ENCODE peak calls at places on chromosomes 16 and 17, in five cellular contexts. One of them, this sample, is unnamed.

GRCh38 chr17:43701318-43701743 is 39.6 kb upstream of the MEOX1 start:
- DNase-seq in SK-N-SH: no peak
- DNase-seq in GM12878: peak; percentile 45
- DNase-seq in K562: no peak
- DNase-seq in HepG2: no peak
- DNase-seq in this sample: no peak

GRCh38 chr16:10668322-10669045 is 26.2 kb downstream of the TEKT5 start:
- DNase-seq in HepG2: peak; percentile 64
- DNase-seq in K562: peak; percentile 18
- DNase-seq in GM12878: no peak
- DNase-seq in SK-N-SH: peak; percentile 69
- DNase-seq in this sample: peak; percentile 50

GRCh38 chr17:56845934-56846333 is 12.0 kb downstream of the DGKE start:
- DNase-seq in HepG2: no peak
- DNase-seq in SK-N-SH: no peak
- DNase-seq in K562: no peak
- DNase-seq in GM12878: no peak
- DNase-seq in this sample: no peak

GRCh38 chr16:80150978-80151705 is 389.7 kb upstream of the DYNLRB2 start:
- DNase-seq in GM12878: no peak
- DNase-seq in SK-N-SH: no peak
- DNase-seq in K562: no peak
- DNase-seq in HepG2: no peak
- DNase-seq in this sample: no peak

GRCh38 chr17:43702636-43703035 is 40.9 kb upstream of the MEOX1 start:
- DNase-seq in HepG2: peak; percentile 65
- DNase-seq in GM12878: no peak
- DNase-seq in K562: peak; percentile 59
- DNase-seq in SK-N-SH: peak; percentile 63
- DNase-seq in this sample: peak; percentile 56

GRCh38 chr16:66660422-66661209 is 35.9 kb downstream of the CMTM4 start:
- DNase-seq in GM12878: no peak
- DNase-seq in HepG2: peak; percentile 84
- DNase-seq in SK-N-SH: peak; percentile 72
- DNase-seq in K562: peak; percentile 92
- DNase-seq in this sample: peak; percentile 67

GRCh38 chr17:74756891-74757290 is 8.5 kb downstream of the NHERF1 start:
- DNase-seq in K562: no peak
- DNase-seq in GM12878: no peak
- DNase-seq in HepG2: no peak
- DNase-seq in SK-N-SH: no peak
- DNase-seq in this sample: no peak

GRCh38 chr17:47707884-47708283 is 13.9 kb downstream of the TBKBP1 start:
- DNase-seq in K562: no peak
- DNase-seq in HepG2: no peak
- DNase-seq in SK-N-SH: no peak
- DNase-seq in GM12878: no peak
- DNase-seq in this sample: no peak

GRCh38 chr16:64144612-64145011 is 977.3 kb downstream of the CDH11 start:
- DNase-seq in K562: no peak
- DNase-seq in SK-N-SH: no peak
- DNase-seq in HepG2: no peak
- DNase-seq in GM12878: no peak
- DNase-seq in this sample: no peak

GRCh38 chr16:78926723-78927200 is 673.8 kb downstream of the MAF start:
- DNase-seq in GM12878: no peak
- DNase-seq in K562: no peak
- DNase-seq in SK-N-SH: no peak
- DNase-seq in HepG2: no peak
- DNase-seq in this sample: no peak

GRCh38 chr16:20944861-20945390 is 44.4 kb downstream of the LYRM1 start:
- DNase-seq in K562: peak; percentile 83
- DNase-seq in HepG2: peak; percentile 35
- DNase-seq in SK-N-SH: no peak
- DNase-seq in GM12878: no peak
- DNase-seq in this sample: no peak

GRCh38 chr17:32801641-32802040 is 75.3 kb downstream of the MYO1D start:
- DNase-seq in GM12878: no peak
- DNase-seq in K562: no peak
- DNase-seq in SK-N-SH: no peak
- DNase-seq in HepG2: no peak
- DNase-seq in this sample: no peak

GRCh38 chr17:54902611-54903010 is 2.0 kb downstream of the TOM1L1 start:
- DNase-seq in SK-N-SH: peak; percentile 31
- DNase-seq in GM12878: no peak
- DNase-seq in HepG2: no peak
- DNase-seq in K562: no peak
- DNase-seq in this sample: no peak

GRCh38 chr16:78122774-78123315 is 23.4 kb downstream of the WWOX start:
- DNase-seq in GM12878: no peak
- DNase-seq in K562: peak; percentile 37
- DNase-seq in SK-N-SH: peak; percentile 56
- DNase-seq in HepG2: peak; percentile 75
- DNase-seq in this sample: peak; percentile 41

GRCh38 chr17:5237541-5238016 is 2.9 kb upstream of the SCIMP start:
- DNase-seq in K562: peak; percentile 78
- DNase-seq in SK-N-SH: peak; percentile 72
- DNase-seq in GM12878: peak; percentile 93
- DNase-seq in HepG2: peak; percentile 81
- DNase-seq in this sample: peak; percentile 78

GRCh38 chr16:50451951-50452508 is 83.2 kb upstream of the BRD7 start:
- DNase-seq in K562: no peak
- DNase-seq in SK-N-SH: no peak
- DNase-seq in HepG2: no peak
- DNase-seq in GM12878: no peak
- DNase-seq in this sample: no peak

GRCh38 chr17:61400786-61401279 is 1.2 kb downstream of the TBX2 start:
- DNase-seq in GM12878: no peak
- DNase-seq in K562: no peak
- DNase-seq in HepG2: no peak
- DNase-seq in SK-N-SH: peak; percentile 77
- DNase-seq in this sample: peak; percentile 42

GRCh38 chr17:82400830-82401229 is 17.3 kb upstream of the HEXD start:
- DNase-seq in SK-N-SH: no peak
- DNase-seq in K562: no peak
- DNase-seq in GM12878: no peak
- DNase-seq in HepG2: no peak
- DNase-seq in this sample: no peak

GRCh38 chr16:12618515-12618914 is 185.2 kb downstream of the CPPED1 start:
- DNase-seq in GM12878: no peak
- DNase-seq in K562: no peak
- DNase-seq in HepG2: no peak
- DNase-seq in SK-N-SH: no peak
- DNase-seq in this sample: no peak

GRCh38 chr16:79261944-79262552 is 338.5 kb downstream of the MAF start:
- DNase-seq in SK-N-SH: no peak
- DNase-seq in K562: no peak
- DNase-seq in GM12878: no peak
- DNase-seq in HepG2: no peak
- DNase-seq in this sample: no peak

GRCh38 chr17:17751489-17751995 is 70.3 kb downstream of the RAI1 start:
- DNase-seq in K562: peak; percentile 31
- DNase-seq in GM12878: no peak
- DNase-seq in HepG2: no peak
- DNase-seq in SK-N-SH: no peak
- DNase-seq in this sample: no peak

GRCh38 chr16:15524966-15525365 is 90.6 kb downstream of the BMERB1 start:
- DNase-seq in HepG2: no peak
- DNase-seq in SK-N-SH: no peak
- DNase-seq in GM12878: no peak
- DNase-seq in K562: no peak
- DNase-seq in this sample: no peak

GRCh38 chr17:78237403-78238012 is 6.1 kb downstream of the TMEM235 start:
- DNase-seq in HepG2: no peak
- DNase-seq in K562: no peak
- DNase-seq in GM12878: no peak
- DNase-seq in SK-N-SH: peak; percentile 77
- DNase-seq in this sample: no peak

GRCh38 chr17:7437369-7437863 is 1.9 kb upstream of the FGF11 start:
- DNase-seq in K562: no peak
- DNase-seq in GM12878: no peak
- DNase-seq in HepG2: no peak
- DNase-seq in SK-N-SH: no peak
- DNase-seq in this sample: no peak

GRCh38 chr17:66655461-66655860 is 179.5 kb upstream of the CACNG5 start:
- DNase-seq in SK-N-SH: no peak
- DNase-seq in GM12878: no peak
- DNase-seq in HepG2: no peak
- DNase-seq in K562: no peak
- DNase-seq in this sample: no peak
- TF ChIP-seq FOXM1 in SK-N-SH: no peak
- TF ChIP-seq FOXM1 in GM12878: no peak
- TF ChIP-seq FOXM1 in HepG2: no peak
- TF ChIP-seq FOXM1 in K562: no peak
- TF ChIP-seq FOXM1 in this sample: no peak

GRCh38 chr17:29573558-29573870 is 5.0 kb downstream of the TP53I13 start:
- DNase-seq in K562: no peak
- DNase-seq in HepG2: no peak
- DNase-seq in SK-N-SH: no peak
- DNase-seq in GM12878: no peak
- DNase-seq in this sample: no peak

GRCh38 chr17:29570521-29570920 is 2.0 kb downstream of the TP53I13 start:
- DNase-seq in SK-N-SH: no peak
- DNase-seq in HepG2: no peak
- DNase-seq in GM12878: no peak
- DNase-seq in K562: no peak
- DNase-seq in this sample: no peak

GRCh38 chr17:29572691-29573557 is 4.4 kb downstream of the TP53I13 start:
- DNase-seq in SK-N-SH: peak; percentile 89
- DNase-seq in K562: peak; percentile 72
- DNase-seq in GM12878: no peak
- DNase-seq in HepG2: no peak
- DNase-seq in this sample: no peak

GRCh38 chr17:29571486-29571882 is 3.0 kb downstream of the TP53I13 start:
- DNase-seq in GM12878: no peak
- DNase-seq in HepG2: no peak
- DNase-seq in K562: no peak
- DNase-seq in SK-N-SH: no peak
- DNase-seq in this sample: no peak

DNA sequence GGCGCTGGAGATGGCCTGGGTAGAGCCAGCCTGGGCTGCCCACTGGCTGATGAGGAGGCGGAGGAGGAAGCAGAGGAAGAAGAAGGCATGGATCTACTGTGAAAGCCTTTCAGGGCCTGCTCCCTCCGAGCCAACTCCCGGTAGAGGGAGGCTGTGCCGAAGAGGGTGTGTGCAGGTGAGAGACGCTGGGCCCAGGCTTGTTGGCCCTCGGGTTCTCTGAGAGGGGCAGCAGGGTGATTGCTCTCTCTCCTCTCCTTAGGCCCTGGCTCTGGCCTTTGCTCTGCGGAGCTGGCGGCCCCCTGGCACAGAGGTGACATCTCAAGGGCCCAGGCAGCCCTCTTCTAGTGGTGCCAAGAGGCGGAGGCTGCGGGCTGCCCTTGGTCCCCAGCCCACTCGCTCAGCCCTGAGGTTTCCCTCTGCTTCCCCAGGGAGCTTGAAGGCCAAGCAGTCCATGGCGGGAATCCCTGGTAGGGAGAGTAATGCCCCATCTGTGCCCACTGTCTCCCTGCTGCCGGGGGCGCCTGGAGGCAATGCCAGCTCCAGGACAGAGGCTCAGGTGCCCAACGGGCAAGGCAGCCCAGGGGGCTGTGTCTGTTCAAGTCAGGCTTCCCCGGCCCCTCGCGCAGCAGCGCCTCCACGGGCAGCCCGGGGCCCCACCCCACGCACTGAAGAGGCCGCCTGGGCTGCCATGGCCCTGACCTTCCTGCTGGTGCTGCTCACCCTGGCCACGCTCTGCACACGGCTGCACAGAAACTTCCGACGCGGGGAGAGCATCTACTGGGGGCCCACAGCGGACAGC is 3.6 kb downstream of the TP53I13 start:
- DNase-seq in GM12878: no peak
- DNase-seq in K562: no peak
- DNase-seq in SK-N-SH: peak; percentile 68
- DNase-seq in HepG2: no peak
- DNase-seq in this sample: no peak
- TF ChIP-seq FOXM1 in GM12878: no peak
- TF ChIP-seq FOXM1 in K562: no peak
- TF ChIP-seq FOXM1 in SK-N-SH: no peak
- TF ChIP-seq FOXM1 in HepG2: no peak
- TF ChIP-seq FOXM1 in this sample: no peak

DNA sequence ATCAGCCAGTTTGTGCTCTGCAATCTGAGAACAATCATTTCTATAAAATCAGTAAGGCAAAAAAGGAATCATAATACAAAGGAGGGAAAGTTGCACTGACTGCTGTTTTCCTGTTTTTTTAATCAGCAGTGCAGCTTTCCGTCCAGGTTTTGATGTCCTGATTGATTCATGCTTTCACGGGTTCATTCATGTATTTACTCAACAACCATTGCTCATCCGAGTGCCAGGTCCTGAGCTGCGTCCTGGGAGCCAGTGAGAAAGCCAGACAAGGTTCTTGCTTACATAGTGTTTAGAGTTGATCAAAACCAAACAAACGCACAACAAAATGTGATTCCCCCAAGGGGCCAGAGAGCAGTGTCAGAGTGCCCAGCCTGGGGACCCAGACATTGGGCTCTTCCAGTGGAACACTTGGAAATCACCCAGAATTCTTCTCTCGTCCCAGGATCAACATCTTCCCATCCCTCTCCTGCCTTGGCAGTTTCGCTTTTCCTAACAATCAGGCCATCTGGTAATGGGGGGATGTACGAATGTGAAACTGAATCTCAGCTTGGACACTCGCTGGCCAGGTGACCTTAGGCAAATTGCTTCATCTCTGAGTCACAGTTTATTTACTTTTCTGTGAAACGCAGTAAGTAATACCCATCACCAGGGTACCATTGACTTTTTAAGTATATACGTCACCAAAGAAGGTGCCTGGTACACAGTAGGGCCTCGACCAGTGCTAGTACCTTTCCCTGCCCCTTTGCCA is 13.3 kb upstream of the C1QL1 start:
- DNase-seq in K562: no peak
- DNase-seq in GM12878: no peak
- DNase-seq in SK-N-SH: no peak
- DNase-seq in HepG2: peak; percentile 67
- DNase-seq in this sample: no peak
- TF ChIP-seq FOXM1 in K562: no peak
- TF ChIP-seq FOXM1 in GM12878: no peak
- TF ChIP-seq FOXM1 in SK-N-SH: no peak
- TF ChIP-seq FOXM1 in HepG2: no peak
- TF ChIP-seq FOXM1 in this sample: no peak

GRCh38 chr17:79775635-79776034 is 2.3 kb upstream of the CBX2 start:
- DNase-seq in HepG2: no peak
- DNase-seq in GM12878: no peak
- DNase-seq in K562: no peak
- DNase-seq in SK-N-SH: no peak
- DNase-seq in this sample: no peak

GRCh38 chr17:79777166-79777843 is 643 bp upstream of the CBX2 start:
- DNase-seq in SK-N-SH: no peak
- DNase-seq in GM12878: no peak
- DNase-seq in HepG2: peak; percentile 46
- DNase-seq in K562: peak; percentile 87
- DNase-seq in this sample: no peak

GRCh38 chr17:79774561-79774975 is 3.4 kb upstream of the CBX2 start:
- DNase-seq in SK-N-SH: no peak
- DNase-seq in K562: no peak
- DNase-seq in GM12878: no peak
- DNase-seq in HepG2: peak; percentile 47
- DNase-seq in this sample: no peak

GRCh38 chr17:79777844-79778503 is at the start of gene CBX2:
- DNase-seq in K562: peak; percentile 88
- DNase-seq in HepG2: peak; percentile 43
- DNase-seq in GM12878: no peak
- DNase-seq in SK-N-SH: peak; percentile 100
- DNase-seq in this sample: peak; percentile 97

GRCh38 chr17:79776378-79777165 is 1.4 kb upstream of the CBX2 start:
- DNase-seq in SK-N-SH: no peak
- DNase-seq in GM12878: no peak
- DNase-seq in HepG2: peak; percentile 44
- DNase-seq in K562: no peak
- DNase-seq in this sample: no peak
- TF ChIP-seq FOXM1 in SK-N-SH: no peak
- TF ChIP-seq FOXM1 in GM12878: no peak
- TF ChIP-seq FOXM1 in HepG2: no peak
- TF ChIP-seq FOXM1 in K562: no peak
- TF ChIP-seq FOXM1 in this sample: no peak